ENCODE peak calls at places on chromosomes 6 and 20, in six cellular contexts. P is A549, O is K562, E is HepG2, R is WTC11, D is H1. W is an unnamed sample.

GRCh38 chr20:9744551-9744950 is 94.3 kb downstream of the PAK5 start:
- DNase-seq in P (no peak), O (no peak), E (no peak), R (no peak), D (no peak), W (no peak)

GRCh38 chr6:49348561-49348960 is 114.5 kb downstream of the MMUT start:
- DNase-seq in P (no peak), O (no peak), E (no peak), R (no peak), D (no peak), W (no peak)

GRCh38 chr6:158629376-158630221 is 14.9 kb downstream of the DYNLT1 start:
- DNase-seq in P (no peak), O (no peak), E (peak; percentile 71), R (peak; percentile 57), D (no peak), W (no peak)

GRCh38 chr6:25147191-25147590 is 132.0 kb upstream of the CARMIL1 start:
- DNase-seq in P (no peak), O (no peak), E (no peak), R (no peak), D (no peak), W (no peak)

GRCh38 chr20:4040283-4041179 is 25.2 kb upstream of the RNF24 start:
- DNase-seq in P (no peak), O (no peak), E (no peak), R (no peak), D (no peak), W (no peak)

GRCh38 chr6:150694889-150695288 is 95.2 kb downstream of the PLEKHG1 start:
- DNase-seq in P (no peak), O (no peak), E (no peak), R (no peak), D (no peak), W (peak; percentile 56)

GRCh38 chr6:145241039-145241438 is 494.3 kb downstream of the EPM2A start:
- DNase-seq in P (peak; percentile 57), O (no peak), E (peak; percentile 26), R (no peak), D (no peak), W (no peak)

GRCh38 chr6:16274519-16275229 is 36.3 kb downstream of the GMPR start:
- DNase-seq in P (no peak), O (no peak), E (no peak), R (no peak), D (no peak), W (no peak)

GRCh38 chr6:3323696-3324261 is 65.0 kb downstream of the PSMG4 start:
- DNase-seq in P (no peak), O (no peak), E (no peak), R (no peak), D (no peak), W (no peak)

GRCh38 chr6:43717822-43718221 is 30.2 kb upstream of the MRPS18A start:
- DNase-seq in P (no peak), O (no peak), E (no peak), R (no peak), D (no peak), W (no peak)

GRCh38 chr20:33176101-33176500 is 8.1 kb downstream of the BPIFA2 start:
- DNase-seq in P (no peak), O (no peak), E (no peak), R (no peak), D (no peak), W (no peak)

GRCh38 chr20:22577515-22578220 is 6.7 kb downstream of the FOXA2 start:
- DNase-seq in P (no peak), O (no peak), E (peak; percentile 52), R (peak; percentile 68), D (no peak), W (no peak)

DNA sequence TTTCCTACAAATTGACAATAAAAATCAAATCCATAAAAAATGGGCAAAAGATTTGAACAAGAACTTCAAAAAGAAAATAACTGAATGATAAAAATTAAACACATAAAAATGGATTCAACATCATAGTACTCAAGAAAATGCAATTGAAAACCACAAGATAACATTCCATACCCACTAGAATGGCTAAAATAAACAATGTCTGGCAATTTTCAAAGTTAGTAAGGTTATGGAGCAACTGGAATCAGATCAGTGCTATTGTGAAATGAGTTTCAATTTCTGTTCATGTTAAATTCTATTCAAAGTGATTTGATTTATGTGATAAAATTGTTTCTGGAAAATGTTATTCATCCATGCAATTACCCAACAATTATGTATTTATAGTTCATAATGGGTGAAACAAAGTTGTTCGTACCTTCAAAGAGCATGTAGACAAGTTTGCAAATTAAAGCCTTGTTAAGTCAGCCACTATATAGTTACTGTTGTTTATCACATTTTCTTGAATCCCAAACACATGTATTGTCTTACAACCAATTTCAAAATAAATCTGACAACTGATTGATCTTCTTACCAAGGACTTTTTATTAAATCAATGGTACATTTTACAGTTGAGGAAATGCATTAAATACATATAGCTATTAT is 151.5 kb upstream of the CENPW start:
- DNase-seq in P (peak; percentile 6), O (no peak), E (peak; percentile 7), R (no peak), D (no peak), W (peak; percentile 6)
- TF ChIP-seq JUN in P (no peak), O (no peak), E (no peak), R (no peak), D (no peak), W (no peak)

DNA sequence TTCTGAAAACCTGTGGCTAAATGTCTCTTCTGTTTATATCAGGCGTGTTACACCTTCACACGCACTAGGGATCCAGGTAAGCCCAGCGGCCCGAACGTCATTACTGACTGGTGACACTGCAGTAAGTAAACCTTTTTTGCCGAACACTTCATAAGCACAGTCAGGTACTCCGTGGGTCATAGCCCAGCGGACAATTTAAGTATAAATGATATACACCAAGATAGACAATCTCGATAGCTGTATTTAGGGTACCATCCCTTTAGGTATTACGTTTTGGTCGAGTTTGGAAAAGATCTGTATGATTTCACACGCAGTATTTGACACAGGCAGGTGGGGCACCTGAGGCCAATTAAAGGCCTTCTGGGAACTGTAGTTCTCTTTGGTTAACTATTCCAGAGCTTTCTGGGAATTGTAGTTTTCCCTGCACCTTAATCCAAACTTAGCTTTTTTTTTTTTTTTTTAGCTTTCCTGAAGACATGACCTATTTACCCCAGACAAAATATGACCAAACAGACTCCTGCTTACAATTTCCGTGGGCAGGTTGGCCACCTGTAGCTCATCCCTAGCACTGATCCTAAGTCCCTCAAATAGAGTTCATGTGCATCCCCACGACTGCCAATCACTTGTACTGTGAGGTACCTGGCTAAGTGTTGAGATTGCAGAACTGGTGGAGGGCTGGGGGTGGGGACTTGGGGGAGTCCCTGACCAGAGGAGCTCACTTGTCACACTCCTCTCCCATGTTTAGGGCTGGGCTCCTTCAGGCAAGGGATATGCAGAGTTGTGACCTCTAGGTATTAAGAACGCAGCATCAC is 908 bp upstream of the EHMT2 start:
- DNase-seq in P (peak; percentile 52), O (peak; percentile 51), E (peak; percentile 63), R (no peak), D (no peak), W (peak; percentile 55)
- TF ChIP-seq JUN in P (no peak), O (no peak), E (no peak), R (no peak), D (no peak), W (no peak)

GRCh38 chr20:16241911-16242310 is 331.3 kb downstream of the KIF16B start:
- DNase-seq in P (peak; percentile 20), O (no peak), E (peak; percentile 72), R (no peak), D (no peak), W (no peak)
- TF ChIP-seq JUN in P (no peak), O (no peak), E (no peak), R (no peak), D (no peak), W (no peak)

GRCh38 chr6:17417817-17418216 is 24.4 kb downstream of the CAP2 start:
- DNase-seq in P (peak; percentile 83), O (no peak), E (no peak), R (peak; percentile 13), D (peak; percentile 63), W (no peak)
- TF ChIP-seq JUN in P (peak; percentile 19), O (no peak), E (no peak), R (no peak), D (no peak), W (no peak)

GRCh38 chr20:49914310-49915117 is 815 bp downstream of the SPATA2 start:
- DNase-seq in P (no peak), O (no peak), E (no peak), R (no peak), D (no peak), W (peak; percentile 29)
- TF ChIP-seq JUN in P (no peak), O (no peak), E (no peak), R (no peak), D (no peak), W (no peak)

DNA sequence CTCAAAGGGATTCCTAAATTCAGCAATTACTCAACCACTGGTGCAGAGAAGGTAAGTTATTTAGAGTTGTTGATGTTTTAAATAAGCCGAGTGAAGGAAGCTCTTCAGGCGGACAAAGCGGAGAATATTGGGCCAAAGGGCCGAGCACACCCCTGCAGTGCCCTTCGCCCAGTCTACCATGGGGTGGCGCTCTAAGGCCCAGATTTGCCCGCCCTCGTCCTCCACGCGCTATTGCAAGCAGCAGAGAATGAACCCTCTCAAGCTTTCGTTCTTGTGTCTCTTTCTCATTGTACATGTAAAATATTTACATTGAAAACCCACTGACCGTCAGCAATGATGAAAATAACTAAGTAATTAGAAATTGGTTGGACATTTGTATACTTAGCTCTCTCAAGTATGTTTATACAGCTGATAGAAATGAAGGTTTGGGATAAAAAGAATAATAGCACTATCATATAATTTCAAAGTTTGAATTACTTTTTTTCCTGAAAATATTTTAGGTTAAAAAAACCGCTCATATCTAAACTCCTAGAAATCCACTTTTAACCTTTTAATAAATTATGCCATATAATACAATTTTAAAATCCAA is 195.0 kb upstream of the CEP162 start:
- DNase-seq in P (peak; percentile 64), O (peak; percentile 68), E (peak; percentile 16), R (peak; percentile 82), D (peak; percentile 41), W (peak; percentile 77)
- TF ChIP-seq JUN in P (no peak), O (no peak), E (no peak), R (no peak), D (no peak), W (no peak)